ENCODE peak calls at places on chromosomes 5 and 9, in seven cellular contexts. One of them, this sample, is unnamed. For H3K9me3, the result is how much of the 10 kb centered on the place peaks cover.

GRCh38 chr9:14517154-14517906 is 175.9 kb downstream of the ZDHHC21 start:
- DNase-seq in uterus: no peak
- DNase-seq in left ventricle myocardium inferior: no peak
- DNase-seq in fibroblast of lung: no peak
- DNase-seq in HCT116: no peak
- DNase-seq in heart left ventricle: no peak
- DNase-seq in body of pancreas: no peak
- DNase-seq in this sample: no peak

GRCh38 chr9:83140061-83140460 is 77.1 kb upstream of the RASEF start:
- DNase-seq in uterus: no peak
- DNase-seq in left ventricle myocardium inferior: no peak
- DNase-seq in fibroblast of lung: no peak
- DNase-seq in HCT116: no peak
- DNase-seq in heart left ventricle: no peak
- DNase-seq in body of pancreas: no peak
- DNase-seq in this sample: no peak

GRCh38 chr9:18393340-18394130 is 80.4 kb upstream of the ADAMTSL1 start:
- DNase-seq in uterus: peak
- DNase-seq in left ventricle myocardium inferior: no peak
- DNase-seq in fibroblast of lung: peak
- DNase-seq in HCT116: peak
- DNase-seq in heart left ventricle: no peak
- DNase-seq in body of pancreas: peak
- DNase-seq in this sample: no peak

GRCh38 chr9:134189167-134189474 is 24.8 kb upstream of the RNU6ATAC start:
- DNase-seq in uterus: no peak
- DNase-seq in left ventricle myocardium inferior: no peak
- DNase-seq in fibroblast of lung: no peak
- DNase-seq in HCT116: no peak
- DNase-seq in heart left ventricle: peak
- DNase-seq in body of pancreas: no peak
- DNase-seq in this sample: peak

GRCh38 chr5:94228791-94229190 is 389.6 kb downstream of the KIAA0825 start:
- DNase-seq in uterus: no peak
- DNase-seq in left ventricle myocardium inferior: no peak
- DNase-seq in fibroblast of lung: no peak
- DNase-seq in HCT116: no peak
- DNase-seq in heart left ventricle: no peak
- DNase-seq in body of pancreas: no peak
- DNase-seq in this sample: no peak

GRCh38 chr9:33524431-33524947 is 438 bp downstream of the ANKRD18B start:
- DNase-seq in uterus: no peak
- DNase-seq in left ventricle myocardium inferior: no peak
- DNase-seq in fibroblast of lung: no peak
- DNase-seq in HCT116: no peak
- DNase-seq in heart left ventricle: no peak
- DNase-seq in body of pancreas: no peak
- DNase-seq in this sample: no peak

GRCh38 chr9:135037521-135038250 is 49.8 kb upstream of the OLFM1 start:
- DNase-seq in uterus: no peak
- DNase-seq in left ventricle myocardium inferior: no peak
- DNase-seq in fibroblast of lung: no peak
- DNase-seq in HCT116: no peak
- DNase-seq in heart left ventricle: peak
- DNase-seq in body of pancreas: no peak
- DNase-seq in this sample: no peak

GRCh38 chr9:137708590-137709284 is 89.9 kb downstream of the EHMT1 start:
- DNase-seq in uterus: no peak
- DNase-seq in left ventricle myocardium inferior: no peak
- DNase-seq in fibroblast of lung: no peak
- DNase-seq in HCT116: no peak
- DNase-seq in heart left ventricle: no peak
- DNase-seq in body of pancreas: no peak
- DNase-seq in this sample: no peak

GRCh38 chr5:94241288-94241651 is 377.1 kb downstream of the KIAA0825 start:
- DNase-seq in uterus: no peak
- DNase-seq in left ventricle myocardium inferior: no peak
- DNase-seq in fibroblast of lung: no peak
- DNase-seq in HCT116: peak
- DNase-seq in heart left ventricle: no peak
- DNase-seq in body of pancreas: no peak
- DNase-seq in this sample: no peak

GRCh38 chr5:158732345-158732744 is 367.4 kb downstream of the EBF1 start:
- DNase-seq in uterus: no peak
- DNase-seq in left ventricle myocardium inferior: no peak
- DNase-seq in fibroblast of lung: no peak
- DNase-seq in HCT116: no peak
- DNase-seq in heart left ventricle: no peak
- DNase-seq in body of pancreas: no peak
- DNase-seq in this sample: no peak

GRCh38 chr5:14011089-14012004 is 66.9 kb upstream of the DNAH5 start:
- DNase-seq in uterus: peak
- DNase-seq in left ventricle myocardium inferior: peak
- DNase-seq in fibroblast of lung: peak
- DNase-seq in HCT116: peak
- DNase-seq in heart left ventricle: peak
- DNase-seq in body of pancreas: peak
- DNase-seq in this sample: peak
- TF ChIP-seq CTCF in uterus: peak
- TF ChIP-seq CTCF in left ventricle myocardium inferior: peak
- TF ChIP-seq CTCF in fibroblast of lung: no peak
- TF ChIP-seq CTCF in HCT116: no peak
- TF ChIP-seq CTCF in heart left ventricle: peak
- TF ChIP-seq CTCF in body of pancreas: peak
- TF ChIP-seq CTCF in this sample: no peak

DNA sequence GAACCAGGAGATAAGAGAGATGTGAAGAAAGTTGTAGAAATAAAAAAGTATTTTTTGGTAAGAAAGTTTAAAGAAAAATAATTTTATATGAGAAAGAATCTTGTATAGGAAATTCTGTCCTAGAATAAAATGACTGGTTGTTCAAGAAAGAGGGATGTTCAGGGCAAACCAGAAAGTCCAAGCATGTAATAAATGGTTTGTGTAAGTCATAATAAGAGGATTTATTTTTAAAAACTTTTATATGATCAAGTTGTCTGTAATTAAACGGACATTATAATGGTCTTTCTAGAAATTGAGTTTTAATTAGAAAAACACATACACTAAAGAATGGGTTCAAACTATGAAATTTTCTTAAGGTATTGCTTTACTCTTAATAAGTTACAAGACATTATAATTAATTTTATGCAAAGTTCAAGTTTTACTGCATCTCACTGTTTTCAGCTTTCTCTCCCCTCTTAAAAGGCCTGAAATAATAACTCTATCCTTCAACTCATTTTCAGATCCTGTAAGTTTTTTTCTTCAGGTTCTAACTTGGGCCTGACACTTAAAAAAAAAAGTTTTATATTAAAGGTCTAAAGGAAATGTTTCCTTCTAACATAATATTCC is 56.1 kb upstream of the ZNF300 start:
- DNase-seq in uterus: no peak
- DNase-seq in left ventricle myocardium inferior: no peak
- DNase-seq in fibroblast of lung: no peak
- DNase-seq in HCT116: peak
- DNase-seq in heart left ventricle: no peak
- DNase-seq in body of pancreas: no peak
- DNase-seq in this sample: no peak
- H3K9me3 ChIP-seq in uterus: under half
- H3K9me3 ChIP-seq in left ventricle myocardium inferior: half or more
- H3K9me3 ChIP-seq in fibroblast of lung: under half
- H3K9me3 ChIP-seq in HCT116: under half
- H3K9me3 ChIP-seq in heart left ventricle: half or more
- H3K9me3 ChIP-seq in body of pancreas: under half
- H3K9me3 ChIP-seq in this sample: under half

DNA sequence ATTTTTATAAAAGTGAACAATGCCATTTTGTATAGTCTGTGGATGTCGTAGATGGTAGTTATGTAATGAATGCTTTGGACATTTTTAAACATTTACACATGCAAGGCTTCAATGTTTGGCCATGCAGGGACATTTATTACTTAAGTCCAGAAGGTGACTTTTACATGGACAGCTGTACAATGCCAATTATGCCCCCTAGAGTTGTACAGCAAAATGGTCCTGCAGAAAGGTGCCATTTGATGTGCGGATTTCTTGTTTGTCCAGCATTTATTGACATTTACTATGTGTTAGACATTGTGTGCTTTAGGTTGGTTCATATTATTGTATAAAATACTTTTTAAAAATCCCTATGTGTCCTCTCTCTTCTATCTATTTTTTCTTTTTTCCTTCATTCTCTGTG is 22.5 kb upstream of the COMMD10 start:
- DNase-seq in uterus: no peak
- DNase-seq in left ventricle myocardium inferior: no peak
- DNase-seq in fibroblast of lung: peak
- DNase-seq in HCT116: no peak
- DNase-seq in heart left ventricle: no peak
- DNase-seq in body of pancreas: no peak
- DNase-seq in this sample: no peak
- TF ChIP-seq CTCF in uterus: no peak
- TF ChIP-seq CTCF in left ventricle myocardium inferior: no peak
- TF ChIP-seq CTCF in fibroblast of lung: no peak
- TF ChIP-seq CTCF in HCT116: peak
- TF ChIP-seq CTCF in heart left ventricle: no peak
- TF ChIP-seq CTCF in body of pancreas: no peak
- TF ChIP-seq CTCF in this sample: no peak

GRCh38 chr5:14164764-14165163 is 21.6 kb downstream of the TRIO start:
- DNase-seq in uterus: no peak
- DNase-seq in left ventricle myocardium inferior: no peak
- DNase-seq in fibroblast of lung: no peak
- DNase-seq in HCT116: no peak
- DNase-seq in heart left ventricle: no peak
- DNase-seq in body of pancreas: no peak
- DNase-seq in this sample: no peak

GRCh38 chr5:14165375-14166091 is 22.4 kb downstream of the TRIO start:
- DNase-seq in uterus: no peak
- DNase-seq in left ventricle myocardium inferior: no peak
- DNase-seq in fibroblast of lung: peak
- DNase-seq in HCT116: peak
- DNase-seq in heart left ventricle: no peak
- DNase-seq in body of pancreas: no peak
- DNase-seq in this sample: no peak

GRCh38 chr5:14166437-14166836 is 23.3 kb downstream of the TRIO start:
- DNase-seq in uterus: no peak
- DNase-seq in left ventricle myocardium inferior: no peak
- DNase-seq in fibroblast of lung: no peak
- DNase-seq in HCT116: no peak
- DNase-seq in heart left ventricle: no peak
- DNase-seq in body of pancreas: no peak
- DNase-seq in this sample: no peak

GRCh38 chr5:14161825-14162556 is 18.8 kb downstream of the TRIO start:
- DNase-seq in uterus: no peak
- DNase-seq in left ventricle myocardium inferior: no peak
- DNase-seq in fibroblast of lung: no peak
- DNase-seq in HCT116: no peak
- DNase-seq in heart left ventricle: no peak
- DNase-seq in body of pancreas: no peak
- DNase-seq in this sample: no peak

GRCh38 chr5:14164164-14164720 is 21.1 kb downstream of the TRIO start:
- DNase-seq in uterus: no peak
- DNase-seq in left ventricle myocardium inferior: no peak
- DNase-seq in fibroblast of lung: no peak
- DNase-seq in HCT116: no peak
- DNase-seq in heart left ventricle: no peak
- DNase-seq in body of pancreas: no peak
- DNase-seq in this sample: no peak
- H3K9me3 ChIP-seq in uterus: under half
- H3K9me3 ChIP-seq in left ventricle myocardium inferior: under half
- H3K9me3 ChIP-seq in fibroblast of lung: under half
- H3K9me3 ChIP-seq in HCT116: under half
- H3K9me3 ChIP-seq in heart left ventricle: under half
- H3K9me3 ChIP-seq in body of pancreas: under half
- H3K9me3 ChIP-seq in this sample: under half

GRCh38 chr5:150778517-150779396 is at the start of gene SMIM3:
- DNase-seq in uterus: peak
- DNase-seq in left ventricle myocardium inferior: peak
- DNase-seq in fibroblast of lung: peak
- DNase-seq in HCT116: no peak
- DNase-seq in heart left ventricle: peak
- DNase-seq in body of pancreas: peak
- DNase-seq in this sample: peak
- TF ChIP-seq CTCF in uterus: peak
- TF ChIP-seq CTCF in left ventricle myocardium inferior: peak
- TF ChIP-seq CTCF in fibroblast of lung: peak
- TF ChIP-seq CTCF in HCT116: no peak
- TF ChIP-seq CTCF in heart left ventricle: peak
- TF ChIP-seq CTCF in body of pancreas: peak
- TF ChIP-seq CTCF in this sample: peak

DNA sequence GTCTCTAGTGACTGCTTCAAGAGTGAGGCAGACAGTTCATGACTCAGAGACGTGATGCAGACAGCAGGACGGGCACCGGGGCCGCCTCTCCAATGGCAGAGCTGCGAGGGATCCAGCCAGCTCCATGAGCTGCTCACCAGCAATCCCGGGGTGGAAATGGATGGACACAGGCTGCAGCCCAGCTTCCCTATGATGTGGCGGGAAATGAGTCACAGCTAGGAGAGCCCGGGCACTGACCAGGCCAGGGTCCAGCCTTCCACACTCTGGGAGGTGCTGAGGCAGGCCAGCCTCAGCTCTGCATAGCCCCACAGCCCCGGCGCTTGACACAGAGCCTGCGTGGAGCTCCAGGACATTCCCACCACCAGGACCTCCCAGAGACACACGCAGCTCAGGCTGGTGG is 244.8 kb upstream of the IRX2 start:
- DNase-seq in uterus: no peak
- DNase-seq in left ventricle myocardium inferior: no peak
- DNase-seq in fibroblast of lung: no peak
- DNase-seq in HCT116: no peak
- DNase-seq in heart left ventricle: no peak
- DNase-seq in body of pancreas: no peak
- DNase-seq in this sample: no peak
- H3K9me3 ChIP-seq in uterus: under half
- H3K9me3 ChIP-seq in left ventricle myocardium inferior: under half
- H3K9me3 ChIP-seq in fibroblast of lung: under half
- H3K9me3 ChIP-seq in HCT116: under half
- H3K9me3 ChIP-seq in heart left ventricle: under half
- H3K9me3 ChIP-seq in body of pancreas: under half
- H3K9me3 ChIP-seq in this sample: under half

DNA sequence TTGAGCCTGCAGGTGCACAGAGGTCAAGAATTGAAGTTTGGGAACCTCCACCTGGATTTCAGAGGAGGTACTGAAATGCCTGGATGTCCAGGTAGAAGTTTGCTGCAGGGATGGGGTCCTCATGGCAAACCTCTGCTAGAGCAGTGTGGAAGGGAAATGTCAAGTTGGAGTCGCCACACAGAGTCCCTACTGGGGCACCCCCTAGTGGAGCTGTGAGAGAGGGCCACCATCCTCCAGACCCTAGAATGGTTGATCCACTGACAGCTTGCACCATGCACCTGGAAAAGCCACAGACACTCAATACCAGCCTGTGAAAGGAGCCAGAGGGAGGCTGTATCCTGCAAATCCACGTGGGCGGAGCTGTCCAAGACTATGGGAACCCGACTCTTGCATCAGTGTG is 78.0 kb downstream of the GABRA1 start:
- DNase-seq in uterus: no peak
- DNase-seq in left ventricle myocardium inferior: no peak
- DNase-seq in fibroblast of lung: no peak
- DNase-seq in HCT116: no peak
- DNase-seq in heart left ventricle: no peak
- DNase-seq in body of pancreas: no peak
- DNase-seq in this sample: no peak
- TF ChIP-seq CTCF in uterus: no peak
- TF ChIP-seq CTCF in left ventricle myocardium inferior: no peak
- TF ChIP-seq CTCF in fibroblast of lung: no peak
- TF ChIP-seq CTCF in HCT116: no peak
- TF ChIP-seq CTCF in heart left ventricle: no peak
- TF ChIP-seq CTCF in body of pancreas: no peak
- TF ChIP-seq CTCF in this sample: no peak